ENCODE peak calls at places on chromosomes 5 and 9, in six cellular contexts. W, T, P, Z, N and J are unnamed samples. For H3K36me3, the result is how much of the 10 kb centered on the place peaks cover.

GRCh38 chr9:90698874-90699440 is 56.3 kb upstream of the DIRAS2 start:
- DNase-seq in W (no peak), T (no peak), P (no peak), Z (no peak), N (peak), J (no peak)

GRCh38 chr9:130319944-130320696 is 54.6 kb downstream of the HMCN2 start:
- DNase-seq in W (no peak), T (no peak), P (no peak), Z (no peak), N (no peak), J (no peak)

GRCh38 chr5:34552686-34553085 is 103.4 kb upstream of the RAI14 start:
- DNase-seq in W (no peak), T (no peak), P (no peak), Z (no peak), N (no peak), J (no peak)

GRCh38 chr5:83227611-83228010 is 150.3 kb downstream of the XRCC4 start:
- DNase-seq in W (no peak), T (no peak), P (no peak), Z (no peak), N (no peak), J (no peak)

GRCh38 chr5:644509-644908 is 32.4 kb downstream of the CEP72 start:
- DNase-seq in W (no peak), T (no peak), P (no peak), Z (no peak), N (no peak), J (no peak)

GRCh38 chr5:72503888-72504491 is 3.2 kb downstream of the ZNF366 start:
- DNase-seq in W (no peak), T (no peak), P (peak), Z (no peak), N (peak), J (no peak)

GRCh38 chr5:150836703-150837102 is 9.6 kb upstream of the IRGM start:
- DNase-seq in W (peak), T (no peak), P (no peak), Z (no peak), N (no peak), J (no peak)

GRCh38 chr9:131608469-131609115 is 63.3 kb downstream of the PRRT1B start:
- DNase-seq in W (peak), T (no peak), P (peak), Z (no peak), N (peak), J (peak)

GRCh38 chr9:122180633-122181032 is 20.9 kb downstream of the MORN5 start:
- DNase-seq in W (no peak), T (no peak), P (peak), Z (no peak), N (peak), J (peak)

GRCh38 chr5:11390369-11390768 is 513.9 kb downstream of the CTNND2 start:
- DNase-seq in W (no peak), T (no peak), P (no peak), Z (no peak), N (peak), J (no peak)

GRCh38 chr9:92650839-92651621 is 18.9 kb downstream of the IPPK start:
- DNase-seq in W (no peak), T (no peak), P (peak), Z (peak), N (no peak), J (no peak)

GRCh38 chr5:57175586-57175985 is 1.7 kb downstream of the GPBP1 start:
- DNase-seq in W (peak), T (no peak), P (no peak), Z (peak), N (no peak), J (no peak)

GRCh38 chr5:57177479-57178156 is 3.8 kb downstream of the GPBP1 start:
- DNase-seq in W (no peak), T (no peak), P (no peak), Z (no peak), N (no peak), J (no peak)

GRCh38 chr5:57181151-57181550 is 7.3 kb downstream of the GPBP1 start:
- DNase-seq in W (no peak), T (no peak), P (no peak), Z (no peak), N (no peak), J (no peak)

GRCh38 chr5:57176350-57176857 is 2.5 kb downstream of the GPBP1 start:
- DNase-seq in W (no peak), T (no peak), P (peak), Z (no peak), N (peak), J (peak)

GRCh38 chr5:57179262-57179960 is 5.6 kb downstream of the GPBP1 start:
- DNase-seq in W (no peak), T (no peak), P (no peak), Z (no peak), N (no peak), J (no peak)
- H3K36me3 ChIP-seq in W (under half), T (under half), P (under half), Z (under half), N (under half), J (under half)

GRCh38 chr9:35714123-35714522 is 17.9 kb downstream of the TLN1 start:
- DNase-seq in W (no peak), T (no peak), P (peak), Z (no peak), N (no peak), J (no peak)
- H3K36me3 ChIP-seq in W (under half), T (half or more), P (half or more), Z (half or more), N (under half), J (half or more)

GRCh38 chr9:133405508-133406009 is 12.3 kb downstream of the REXO4 start:
- DNase-seq in W (no peak), T (no peak), P (peak), Z (no peak), N (no peak), J (no peak)
- H3K36me3 ChIP-seq in W (under half), T (under half), P (under half), Z (under half), N (under half), J (under half)

GRCh38 chr9:34016149-34016548 is 32.5 kb downstream of the UBAP2 start:
- DNase-seq in W (no peak), T (no peak), P (no peak), Z (no peak), N (no peak), J (no peak)
- H3K36me3 ChIP-seq in W (under half), T (under half), P (under half), Z (under half), N (under half), J (under half)

GRCh38 chr5:112995764-112996618 is 19.4 kb downstream of the DCP2 start:
- DNase-seq in W (peak), T (peak), P (no peak), Z (peak), N (peak), J (no peak)
- H3K36me3 ChIP-seq in W (under half), T (under half), P (under half), Z (under half), N (under half), J (under half)

GRCh38 chr9:125329978-125330377 is 68.4 kb downstream of the GAPVD1 start:
- DNase-seq in W (no peak), T (no peak), P (peak), Z (no peak), N (peak), J (no peak)
- H3K36me3 ChIP-seq in W (under half), T (under half), P (half or more), Z (under half), N (under half), J (under half)

DNA sequence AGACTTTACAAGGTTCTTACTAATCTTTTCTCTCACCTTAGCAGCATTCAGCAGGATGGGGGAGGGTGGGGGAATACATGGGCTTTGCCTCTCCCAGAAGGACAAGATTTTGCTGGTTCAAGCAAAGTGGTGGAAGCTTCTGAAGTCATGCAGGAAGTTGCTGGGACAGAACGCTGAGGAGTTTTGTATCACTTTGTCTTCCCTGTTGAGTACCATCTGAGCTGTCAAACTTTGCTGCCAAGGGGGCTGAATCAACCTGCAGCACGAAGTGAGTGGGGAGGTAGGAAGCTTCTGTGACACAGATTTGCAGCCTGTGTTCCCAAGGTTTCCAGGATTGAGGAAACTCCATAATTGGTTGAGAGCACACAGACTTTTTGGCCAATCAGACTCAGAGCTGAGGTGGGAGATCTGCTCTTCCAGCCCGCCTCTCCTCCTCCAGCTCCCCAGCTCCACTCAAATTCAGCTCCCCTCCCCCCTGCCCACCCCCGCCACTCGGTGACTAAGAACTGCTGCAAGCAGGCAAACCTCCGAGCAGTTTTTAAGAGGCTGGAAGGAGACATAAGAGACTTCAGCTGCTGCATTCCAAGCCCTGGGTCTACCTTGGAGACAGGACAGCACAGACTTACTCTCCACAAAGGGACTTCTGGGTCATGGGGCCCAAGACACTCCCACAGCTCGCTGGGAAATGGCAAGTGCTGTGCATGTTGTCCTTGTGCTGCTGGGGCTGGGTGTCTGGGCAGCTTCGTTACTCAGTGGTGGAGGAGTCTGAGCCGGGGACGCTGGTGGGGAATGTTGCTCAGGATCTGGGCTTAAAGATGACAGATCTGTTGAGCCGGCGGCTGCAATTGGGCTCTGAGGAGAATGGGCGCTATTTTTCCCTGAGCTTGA is at the start of gene PCDHGC5:
- DNase-seq in W (no peak), T (no peak), P (peak), Z (no peak), N (peak), J (no peak)
- H3K36me3 ChIP-seq in W (under half), T (under half), P (under half), Z (half or more), N (under half), J (under half)